ENCODE peak calls at places on chromosome 2, in nine cellular contexts. M is hippocampal formation, B is retina, A is fibroblast of pulmonary artery, W is HAP-1, I is T-helper 2 cell, P is NCI-H774, F is mammary epithelial cell, H is foreskin keratinocyte. Q is an unnamed sample.

GRCh38 chr2:128632491-128632780 is 313.8 kb upstream of the HS6ST1 start:
- DNase-seq in M (no peak), B (no peak), A (no peak), W (no peak), I (no peak), P (no peak), F (no peak), H (no peak), Q (no peak)

GRCh38 chr2:196182439-196183171 is 11.2 kb upstream of the STK17B start:
- DNase-seq in M (no peak), B (no peak), A (no peak), W (no peak), I (peak), P (no peak), F (no peak), H (no peak), Q (no peak)

GRCh38 chr2:168453404-168453803 is 2.7 kb upstream of the CERS6 start:
- DNase-seq in M (no peak), B (no peak), A (no peak), W (no peak), I (no peak), P (no peak), F (no peak), H (no peak), Q (no peak)

GRCh38 chr2:178008636-178009289 is 63.8 kb downstream of the PDE11A start:
- DNase-seq in M (peak), B (peak), A (peak), W (no peak), I (no peak), P (peak), F (peak), H (peak), Q (peak)

GRCh38 chr2:222049946-222050345 is 248.9 kb downstream of the PAX3 start:
- DNase-seq in M (no peak), B (no peak), A (no peak), W (no peak), I (no peak), P (no peak), F (peak), H (peak), Q (no peak)

GRCh38 chr2:193463016-193463415 is 1268.3 kb upstream of the TMEFF2 start:
- DNase-seq in M (no peak), B (no peak), A (no peak), W (no peak), I (no peak), P (no peak), F (no peak), H (no peak), Q (no peak)

GRCh38 chr2:143856973-143857372 is 662.9 kb downstream of the ZEB2 start:
- DNase-seq in M (no peak), B (no peak), A (no peak), W (no peak), I (no peak), P (no peak), F (peak), H (no peak), Q (no peak)

GRCh38 chr2:132477962-132478361 is 61.4 kb downstream of the GPR39 start:
- DNase-seq in M (no peak), B (no peak), A (no peak), W (no peak), I (no peak), P (no peak), F (no peak), H (no peak), Q (no peak)

GRCh38 chr2:71611781-71612545 is 158.6 kb downstream of the DYSF start:
- DNase-seq in M (no peak), B (no peak), A (no peak), W (no peak), I (no peak), P (no peak), F (no peak), H (no peak), Q (no peak)